ENCODE peak calls at places on chromosomes 6 and 20, in seven cellular contexts. W is GM12878, Y is keratinocyte, M is HepG2, B is fibroblast of lung, F is mesenchymal stem cell, Q is trophoblast cell. A is an unnamed sample.

GRCh38 chr20:64148581-64148980 is 15.7 kb upstream of the MYT1 start:
- DNase-seq in W (no peak), Y (no peak), M (no peak), B (no peak), F (no peak), Q (no peak), A (no peak)

GRCh38 chr6:3706547-3707467 is 44.7 kb downstream of the PXDC1 start:
- DNase-seq in W (no peak), Y (no peak), M (no peak), B (no peak), F (peak; percentile 20), Q (no peak), A (no peak)

GRCh38 chr20:24656391-24656790 is 187.0 kb downstream of the SYNDIG1 start:
- DNase-seq in W (no peak), Y (no peak), M (no peak), B (no peak), F (no peak), Q (no peak), A (no peak)

GRCh38 chr6:120219339-120219738 is 869.8 kb upstream of the MAN1A1 start:
- DNase-seq in W (no peak), Y (no peak), M (no peak), B (no peak), F (no peak), Q (no peak), A (no peak)

GRCh38 chr6:15268130-15268908 is 22.4 kb downstream of the JARID2 start:
- DNase-seq in W (no peak), Y (no peak), M (no peak), B (no peak), F (no peak), Q (no peak), A (peak; percentile 72)

GRCh38 chr20:53502820-53503219 is 90.8 kb downstream of the ZNF217 start:
- DNase-seq in W (no peak), Y (no peak), M (no peak), B (no peak), F (no peak), Q (no peak), A (no peak)

GRCh38 chr6:147071786-147072185 is 132.4 kb upstream of the STXBP5 start:
- DNase-seq in W (no peak), Y (no peak), M (no peak), B (no peak), F (no peak), Q (no peak), A (no peak)

GRCh38 chr6:1767481-1768246 is 157.9 kb downstream of the FOXC1 start:
- DNase-seq in W (no peak), Y (no peak), M (no peak), B (peak; percentile 41), F (peak; percentile 23), Q (peak; percentile 19), A (peak; percentile 3)

GRCh38 chr6:139028658-139029469 is at the start of gene ABRACL:
- DNase-seq in W (peak; percentile 45), Y (peak; percentile 13), M (no peak), B (peak; percentile 79), F (peak; percentile 82), Q (peak; percentile 80), A (no peak)

GRCh38 chr20:45308078-45308778 is at the start of gene MATN4:
- DNase-seq in W (no peak), Y (no peak), M (no peak), B (no peak), F (no peak), Q (no peak), A (no peak)

GRCh38 chr6:136586295-136586694 is 36.1 kb upstream of the MAP7 start:
- DNase-seq in W (no peak), Y (no peak), M (no peak), B (peak; percentile 87), F (peak; percentile 91), Q (no peak), A (no peak)

GRCh38 chr6:43874814-43875590 is 105.0 kb downstream of the VEGFA start:
- DNase-seq in W (no peak), Y (no peak), M (no peak), B (no peak), F (no peak), Q (no peak), A (no peak)

GRCh38 chr6:120627612-120628011 is 706.7 kb downstream of the TBC1D32 start:
- DNase-seq in W (no peak), Y (no peak), M (no peak), B (no peak), F (no peak), Q (no peak), A (no peak)

DNA sequence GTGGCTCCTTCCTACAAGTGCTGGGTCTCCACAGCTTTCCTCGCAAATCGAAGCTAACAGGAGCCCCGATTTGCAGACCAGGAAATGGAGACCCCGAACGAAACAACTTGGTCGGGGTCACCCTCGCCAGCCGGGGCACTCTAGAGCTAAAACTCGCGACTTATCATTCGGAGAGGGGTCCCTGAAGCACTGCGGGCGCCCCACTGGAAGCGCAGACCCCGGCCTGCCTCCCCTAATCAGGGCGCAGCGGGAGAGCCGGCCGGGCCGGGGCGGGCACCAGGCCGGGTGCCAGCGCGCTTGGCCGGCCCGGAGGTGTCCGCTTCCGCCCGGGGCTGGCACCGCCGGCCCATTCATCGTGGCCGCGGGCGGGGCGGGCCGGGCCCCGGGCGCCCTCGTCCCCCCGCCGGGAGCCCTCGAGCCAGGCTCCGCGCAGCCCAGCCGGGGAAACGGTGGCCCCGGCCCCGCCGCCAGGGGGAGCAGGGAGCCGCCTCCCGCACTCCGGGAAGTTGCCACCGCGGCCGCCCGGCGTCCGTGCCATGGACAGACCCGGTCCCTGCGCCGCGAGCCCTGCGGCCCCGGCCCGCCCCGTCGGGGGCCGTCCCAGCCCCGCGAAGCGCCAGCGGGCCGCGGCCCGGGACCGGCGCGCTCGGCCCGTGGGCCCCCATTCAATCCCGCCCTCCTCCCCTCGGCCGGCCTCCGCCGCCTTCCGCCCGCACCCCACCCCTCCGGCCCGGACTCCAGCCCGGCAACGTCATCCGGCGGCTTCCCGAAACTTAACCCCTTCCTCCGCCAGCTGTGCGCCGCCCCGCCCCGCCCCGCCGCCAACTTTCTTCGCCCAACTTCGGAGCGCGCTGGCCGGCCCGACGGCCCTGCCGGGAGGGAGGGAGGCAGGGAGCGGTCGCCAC is 954 bp downstream of the RRBP1 start:
- DNase-seq in W (no peak), Y (no peak), M (peak; percentile 58), B (peak; percentile 72), F (peak; percentile 74), Q (peak; percentile 85), A (no peak)
- H3K9ac ChIP-seq in W (peak overlapping the region; percentile 88), Y (peak overlapping the region; percentile 87), M (peak overlapping the region; percentile 91), B (peak overlapping the region; percentile 96), F (peak overlapping the region; percentile 98), Q (peak overlapping the region; percentile 85), A (peak overlapping the region; percentile 88)

DNA sequence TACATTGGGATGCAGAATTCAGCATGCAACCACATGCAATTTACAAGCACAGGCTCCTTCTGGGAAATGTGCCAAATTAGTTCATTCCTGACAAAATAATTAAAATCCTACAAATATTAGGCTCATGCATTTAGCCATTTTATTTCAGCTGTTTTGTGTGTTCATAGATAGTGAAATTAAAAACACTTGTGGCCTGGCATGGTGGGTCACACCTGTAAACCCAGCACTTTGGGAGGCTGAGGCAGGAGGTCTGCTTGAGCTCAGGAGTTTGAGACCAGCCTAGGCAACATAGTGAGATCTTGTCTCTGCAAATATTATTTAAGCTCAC is 92.4 kb upstream of the SHLD1 start:
- DNase-seq in W (no peak), Y (no peak), M (no peak), B (no peak), F (no peak), Q (no peak), A (no peak)
- H3K9ac ChIP-seq in W (no peak overlapping the region), Y (peak overlapping the region; percentile 73), M (no peak overlapping the region), B (no peak overlapping the region), F (peak overlapping the region; percentile 69), Q (no peak overlapping the region), A (no peak overlapping the region)

DNA sequence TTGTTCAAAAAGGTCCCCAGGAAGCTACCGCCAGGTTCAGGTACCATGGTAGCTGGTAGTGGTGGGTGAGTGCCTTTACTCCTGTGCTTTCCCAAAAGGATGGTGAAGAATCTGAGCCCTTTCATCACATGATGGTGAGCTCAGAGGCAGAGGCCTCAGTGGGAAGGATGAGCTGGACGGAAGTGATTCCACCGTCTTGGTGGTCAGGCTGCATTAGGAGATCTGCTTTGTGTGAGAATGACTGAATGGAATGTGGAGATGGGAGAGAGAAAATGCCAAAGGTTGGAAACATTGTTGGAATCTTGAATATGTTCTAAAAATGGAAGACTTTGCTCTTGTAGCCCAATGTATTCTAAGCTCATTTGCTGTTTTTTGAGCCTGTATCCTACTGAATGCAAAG is 108.1 kb upstream of the SCP2D1 start:
- DNase-seq in W (no peak), Y (no peak), M (no peak), B (peak; percentile 93), F (peak; percentile 93), Q (peak; percentile 62), A (no peak)
- H3K9ac ChIP-seq in W (no peak overlapping the region), Y (no peak overlapping the region), M (no peak overlapping the region), B (no peak overlapping the region), F (peak overlapping the region; percentile 57), Q (no peak overlapping the region), A (no peak overlapping the region)

GRCh38 chr6:150865043-150865405 is 478 bp upstream of the MTHFD1L start:
- DNase-seq in W (no peak), Y (no peak), M (no peak), B (peak; percentile 70), F (peak; percentile 31), Q (no peak), A (no peak)
- H3K9ac ChIP-seq in W (peak overlapping the region; percentile 80), Y (peak overlapping the region; percentile 86), M (peak overlapping the region; percentile 85), B (peak overlapping the region; percentile 98), F (peak overlapping the region; percentile 98), Q (peak overlapping the region; percentile 88), A (peak overlapping the region; percentile 74)

GRCh38 chr6:150336299-150336698 is 32.5 kb upstream of the IYD start:
- DNase-seq in W (peak; percentile 53), Y (peak; percentile 58), M (no peak), B (peak; percentile 91), F (no peak), Q (peak; percentile 27), A (no peak)
- H3K9ac ChIP-seq in W (no peak overlapping the region), Y (no peak overlapping the region), M (no peak overlapping the region), B (no peak overlapping the region), F (no peak overlapping the region), Q (no peak overlapping the region), A (no peak overlapping the region)

GRCh38 chr6:33693186-33694158 is 18.0 kb downstream of the UQCC2 start:
- DNase-seq in W (no peak), Y (no peak), M (no peak), B (no peak), F (peak; percentile 75), Q (no peak), A (no peak)
- H3K9ac ChIP-seq in W (no peak overlapping the region), Y (peak overlapping the region; percentile 67), M (no peak overlapping the region), B (no peak overlapping the region), F (peak overlapping the region; percentile 51), Q (no peak overlapping the region), A (no peak overlapping the region)

GRCh38 chr6:89679215-89680120 is 40.9 kb upstream of the LYRM2 start:
- DNase-seq in W (no peak), Y (no peak), M (no peak), B (no peak), F (no peak), Q (no peak), A (no peak)
- H3K9ac ChIP-seq in W (no peak overlapping the region), Y (no peak overlapping the region), M (no peak overlapping the region), B (no peak overlapping the region), F (no peak overlapping the region), Q (no peak overlapping the region), A (no peak overlapping the region)

DNA sequence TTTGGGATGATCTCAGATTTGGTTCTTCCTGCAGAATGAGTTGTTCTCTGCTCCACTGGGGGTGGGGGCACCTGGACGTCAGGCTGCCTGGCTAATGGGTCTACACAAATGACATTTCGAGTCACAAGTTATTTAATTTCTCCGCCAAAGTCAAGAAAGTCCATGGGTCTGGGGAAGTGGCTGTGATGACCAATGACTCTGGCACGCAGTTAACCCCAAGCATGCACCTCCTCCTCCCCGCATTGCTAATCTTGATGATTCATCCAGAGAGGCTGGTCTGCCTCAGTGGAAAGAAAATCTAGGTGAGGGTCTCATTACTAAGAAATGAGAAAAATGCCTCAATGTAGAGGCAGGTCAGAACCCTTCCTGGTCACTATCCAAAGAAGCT is 98.3 kb upstream of the MRPS10 start:
- DNase-seq in W (no peak), Y (peak; percentile 49), M (peak; percentile 48), B (peak; percentile 99), F (peak; percentile 96), Q (peak; percentile 84), A (peak; percentile 54)
- H3K9ac ChIP-seq in W (no peak overlapping the region), Y (no peak overlapping the region), M (no peak overlapping the region), B (no peak overlapping the region), F (peak overlapping the region; percentile 15), Q (no peak overlapping the region), A (no peak overlapping the region)

A was measured in NT2/D1.